ENCODE peak calls at places on chromosome 16, in four cellular contexts. D is head of caudate nucleus; X is NCI-H146; P is activated CD4-positive, alpha-beta T cell treated with anti-CD3 and anti-CD28 coated beads, Interleukin-2, amount 50 U/mL, for 1 hour. L is an unnamed sample.

GRCh38 chr16:75130150-75130771 is 13.7 kb upstream of the LDHD start:
- DNase-seq in D (no peak), X (no peak), P (no peak), L (peak)

GRCh38 chr16:1008085-1008484 is 26.5 kb downstream of the SOX8 start:
- DNase-seq in P (no peak), X (no peak), D (no peak), L (no peak)

GRCh38 chr16:19933740-19934139 is 49.1 kb upstream of the GPRC5B start:
- DNase-seq in D (no peak), P (no peak), X (no peak), L (no peak)

GRCh38 chr16:27445502-27446175 is 43.7 kb downstream of the IL21R start:
- DNase-seq in X (no peak), D (no peak), P (no peak), L (no peak)

GRCh38 chr16:58451263-58451662 is 48.7 kb upstream of the NDRG4 start:
- DNase-seq in D (peak), X (no peak), P (no peak), L (no peak)

GRCh38 chr16:54233626-54234025 is 53.0 kb downstream of the IRX3 start:
- DNase-seq in D (no peak), X (no peak), P (no peak), L (no peak)

GRCh38 chr16:68265078-68265925 is 976 bp downstream of the SLC7A6 start:
- DNase-seq in P (peak), X (peak), D (peak), L (peak)

GRCh38 chr16:67141391-67141790 is 9.4 kb downstream of the B3GNT9 start:
- DNase-seq in P (no peak), X (no peak), D (no peak), L (no peak)

GRCh38 chr16:24887472-24887871 is 41.7 kb downstream of the SLC5A11 start:
- DNase-seq in D (no peak), P (no peak), X (no peak), L (no peak)

GRCh38 chr16:19666451-19666850 is 51.6 kb downstream of the KNOP1 start:
- DNase-seq in P (no peak), X (no peak), D (peak), L (no peak)

GRCh38 chr16:57985204-57986121 is 14.5 kb upstream of the CNGB1 start:
- DNase-seq in D (no peak), X (no peak), P (no peak), L (no peak)

GRCh38 chr16:49488336-49488735 is 114.7 kb downstream of the C16orf78 start:
- DNase-seq in P (no peak), X (no peak), D (no peak), L (no peak)

GRCh38 chr16:75081179-75081859 is 35.3 kb downstream of the LDHD start:
- DNase-seq in X (no peak), D (no peak), P (no peak), L (no peak)

GRCh38 chr16:24966599-24966998 is 48.6 kb downstream of the ARHGAP17 start:
- DNase-seq in D (no peak), P (no peak), X (no peak), L (no peak)

GRCh38 chr16:3046506-3047386 is at the start of gene MMP25:
- DNase-seq in P (no peak), X (no peak), D (no peak), L (no peak)

GRCh38 chr16:3873482-3874173 is 6.9 kb downstream of the CREBBP start:
- DNase-seq in P (no peak), X (no peak), D (no peak), L (no peak)

GRCh38 chr16:84593825-84594724 is 23.8 kb downstream of the COTL1 start:
- DNase-seq in P (peak), D (no peak), X (no peak), L (no peak)

GRCh38 chr16:85490971-85491771 is 122.0 kb upstream of the GSE1 start:
- DNase-seq in P (peak), X (no peak), D (no peak), L (no peak)

GRCh38 chr16:24544640-24545039 is 5.3 kb downstream of the RBBP6 start:
- DNase-seq in D (no peak), P (no peak), X (no peak), L (no peak)

GRCh38 chr16:4561565-4561964 is 5.4 kb downstream of the C16orf96 start:
- DNase-seq in P (no peak), D (peak), X (no peak), L (no peak)

GRCh38 chr16:51898872-51899271 is 648.1 kb downstream of the TOX3 start:
- DNase-seq in P (no peak), D (no peak), X (no peak), L (no peak)

GRCh38 chr16:1052791-1053521 is 19.6 kb upstream of the SSTR5 start:
- DNase-seq in D (peak), X (no peak), P (no peak), L (no peak)

GRCh38 chr16:23334421-23334853 is 32.3 kb downstream of the SCNN1B start:
- DNase-seq in X (peak), P (no peak), D (no peak), L (no peak)